ENCODE peak calls at places on chromosome 3, in five cellular contexts. One of them, this sample, is unnamed.

GRCh38 chr3:72376917-72377710 is 471.1 kb downstream of the SHQ1 start:
- DNase-seq in iPS DF 6.9: no peak
- DNase-seq in heart left ventricle: no peak
- DNase-seq in brain microvascular endothelial cell: no peak
- DNase-seq in GM23248: no peak
- DNase-seq in this sample: no peak

GRCh38 chr3:148459931-148460513 is 237.7 kb upstream of the AGTR1 start:
- DNase-seq in brain microvascular endothelial cell: no peak
- DNase-seq in iPS DF 6.9: no peak
- DNase-seq in heart left ventricle: no peak
- DNase-seq in GM23248: peak; percentile 47
- DNase-seq in this sample: no peak

GRCh38 chr3:157388976-157389375 is 47.7 kb upstream of the PTX3 start:
- DNase-seq in brain microvascular endothelial cell: no peak
- DNase-seq in heart left ventricle: no peak
- DNase-seq in iPS DF 6.9: no peak
- DNase-seq in GM23248: peak; percentile 53
- DNase-seq in this sample: no peak

GRCh38 chr3:36362973-36363372 is 17.3 kb upstream of the STAC start:
- DNase-seq in GM23248: peak; percentile 79
- DNase-seq in heart left ventricle: no peak
- DNase-seq in brain microvascular endothelial cell: peak; percentile 72
- DNase-seq in iPS DF 6.9: no peak
- DNase-seq in this sample: no peak

GRCh38 chr3:33388374-33389100 is 51.7 kb downstream of the UBP1 start:
- DNase-seq in GM23248: no peak
- DNase-seq in heart left ventricle: no peak
- DNase-seq in iPS DF 6.9: no peak
- DNase-seq in brain microvascular endothelial cell: no peak
- DNase-seq in this sample: no peak

GRCh38 chr3:13343601-13344000 is 76.5 kb downstream of the NUP210 start:
- DNase-seq in heart left ventricle: no peak
- DNase-seq in iPS DF 6.9: no peak
- DNase-seq in brain microvascular endothelial cell: no peak
- DNase-seq in GM23248: no peak
- DNase-seq in this sample: no peak

GRCh38 chr3:120559228-120560061 is 36.7 kb upstream of the NDUFB4 start:
- DNase-seq in GM23248: peak; percentile 89
- DNase-seq in iPS DF 6.9: no peak
- DNase-seq in brain microvascular endothelial cell: peak; percentile 68
- DNase-seq in heart left ventricle: peak; percentile 49
- DNase-seq in this sample: no peak

GRCh38 chr3:11764931-11765363 is 81.7 kb downstream of the TAMM41 start:
- DNase-seq in iPS DF 6.9: no peak
- DNase-seq in brain microvascular endothelial cell: peak; percentile 65
- DNase-seq in GM23248: peak; percentile 82
- DNase-seq in heart left ventricle: no peak
- DNase-seq in this sample: no peak

GRCh38 chr3:82163907-82164520 is 402.6 kb upstream of the GBE1 start:
- DNase-seq in heart left ventricle: no peak
- DNase-seq in GM23248: peak; percentile 42
- DNase-seq in iPS DF 6.9: no peak
- DNase-seq in brain microvascular endothelial cell: no peak
- DNase-seq in this sample: no peak

GRCh38 chr3:86161493-86161892 is 829.5 kb downstream of the VGLL3 start:
- DNase-seq in iPS DF 6.9: no peak
- DNase-seq in brain microvascular endothelial cell: no peak
- DNase-seq in heart left ventricle: no peak
- DNase-seq in GM23248: no peak
- DNase-seq in this sample: no peak

GRCh38 chr3:135559802-135560201 is 405.7 kb upstream of the PPP2R3A start:
- DNase-seq in heart left ventricle: no peak
- DNase-seq in brain microvascular endothelial cell: no peak
- DNase-seq in GM23248: no peak
- DNase-seq in iPS DF 6.9: no peak
- DNase-seq in this sample: no peak

GRCh38 chr3:11091088-11091590 is 63.2 kb upstream of the HRH1 start:
- DNase-seq in GM23248: peak; percentile 53
- DNase-seq in brain microvascular endothelial cell: no peak
- DNase-seq in heart left ventricle: no peak
- DNase-seq in iPS DF 6.9: no peak
- DNase-seq in this sample: no peak

GRCh38 chr3:149480326-149481017 is 6.0 kb downstream of the TM4SF4 start:
- DNase-seq in heart left ventricle: peak; percentile 81
- DNase-seq in GM23248: peak; percentile 84
- DNase-seq in iPS DF 6.9: peak; percentile 81
- DNase-seq in brain microvascular endothelial cell: peak; percentile 92
- DNase-seq in this sample: peak; percentile 88

GRCh38 chr3:192054881-192055280 is 593.9 kb downstream of the PYDC2 start:
- DNase-seq in heart left ventricle: no peak
- DNase-seq in iPS DF 6.9: no peak
- DNase-seq in brain microvascular endothelial cell: no peak
- DNase-seq in GM23248: no peak
- DNase-seq in this sample: no peak

GRCh38 chr3:484302-484701 is 287.7 kb downstream of the CHL1 start:
- DNase-seq in iPS DF 6.9: no peak
- DNase-seq in heart left ventricle: no peak
- DNase-seq in brain microvascular endothelial cell: no peak
- DNase-seq in GM23248: no peak
- DNase-seq in this sample: no peak

GRCh38 chr3:109445210-109445609 is 107.9 kb upstream of the DPPA4 start:
- DNase-seq in iPS DF 6.9: no peak
- DNase-seq in heart left ventricle: no peak
- DNase-seq in GM23248: no peak
- DNase-seq in brain microvascular endothelial cell: no peak
- DNase-seq in this sample: no peak

GRCh38 chr3:186633481-186633880 is 6.7 kb upstream of the FETUB start:
- DNase-seq in iPS DF 6.9: no peak
- DNase-seq in heart left ventricle: no peak
- DNase-seq in GM23248: no peak
- DNase-seq in brain microvascular endothelial cell: no peak
- DNase-seq in this sample: no peak

GRCh38 chr3:126287536-126288181 is 69.5 kb downstream of the KLF15 start:
- DNase-seq in heart left ventricle: peak; percentile 69
- DNase-seq in iPS DF 6.9: no peak
- DNase-seq in GM23248: peak; percentile 84
- DNase-seq in brain microvascular endothelial cell: peak; percentile 34
- DNase-seq in this sample: peak; percentile 75

GRCh38 chr3:195143221-195143620 is 127.7 kb downstream of the XXYLT1 start:
- DNase-seq in iPS DF 6.9: no peak
- DNase-seq in heart left ventricle: no peak
- DNase-seq in GM23248: no peak
- DNase-seq in brain microvascular endothelial cell: no peak
- DNase-seq in this sample: no peak

GRCh38 chr3:78116874-78117273 is 1077.0 kb downstream of the ROBO2 start:
- DNase-seq in iPS DF 6.9: no peak
- DNase-seq in heart left ventricle: no peak
- DNase-seq in brain microvascular endothelial cell: peak; percentile 69
- DNase-seq in GM23248: no peak
- DNase-seq in this sample: no peak

GRCh38 chr3:123328851-123329635 is 119.8 kb downstream of the ADCY5 start:
- DNase-seq in brain microvascular endothelial cell: peak; percentile 55
- DNase-seq in heart left ventricle: peak; percentile 82
- DNase-seq in iPS DF 6.9: peak; percentile 43
- DNase-seq in GM23248: peak; percentile 69
- DNase-seq in this sample: peak; percentile 85

DNA sequence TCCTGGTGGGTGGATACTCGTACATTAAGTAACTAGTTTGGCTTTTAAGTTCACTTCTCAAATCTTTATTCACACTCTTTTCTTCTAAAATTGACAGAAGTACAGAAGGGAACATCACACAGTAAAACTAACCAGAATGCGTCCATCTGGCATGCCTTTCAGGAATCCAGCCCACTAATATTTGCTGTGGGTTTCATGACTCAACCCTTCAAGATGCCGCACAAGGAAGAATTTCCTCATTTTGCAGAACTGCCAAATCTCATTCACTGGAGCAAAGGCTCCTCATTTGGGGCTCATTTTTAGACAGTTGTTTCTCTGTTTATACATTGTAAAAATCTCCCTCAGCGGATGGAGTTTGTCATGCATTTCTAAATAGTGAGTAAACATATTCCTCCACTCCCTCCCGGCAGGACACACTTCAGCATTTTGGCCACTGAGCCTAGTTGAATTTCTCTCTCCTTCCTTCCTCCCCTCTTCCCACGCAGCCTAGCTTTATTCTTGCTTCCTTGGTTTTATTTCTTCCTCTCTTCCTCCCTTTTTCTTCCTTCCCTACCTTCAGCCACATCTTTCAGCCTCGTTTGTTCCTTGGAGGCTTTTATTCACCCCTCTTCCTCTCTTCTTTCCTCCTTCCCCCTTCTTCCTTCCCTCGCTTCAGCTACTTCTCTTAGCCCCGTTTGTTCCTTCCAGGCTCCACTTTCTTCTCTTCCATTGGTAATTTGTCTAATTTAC is 419.3 kb upstream of the NAALADL2 start:
- DNase-seq in heart left ventricle: peak; percentile 24
- DNase-seq in iPS DF 6.9: no peak
- DNase-seq in GM23248: peak; percentile 97
- DNase-seq in brain microvascular endothelial cell: peak; percentile 88
- DNase-seq in this sample: peak; percentile 26
- H3K4me3 ChIP-seq in heart left ventricle: peak overlapping the region; percentile 84
- H3K4me3 ChIP-seq in iPS DF 6.9: no peak overlapping the region
- H3K4me3 ChIP-seq in GM23248: peak overlapping the region; percentile 89
- H3K4me3 ChIP-seq in brain microvascular endothelial cell: peak overlapping the region; percentile 72
- H3K4me3 ChIP-seq in this sample: peak overlapping the region; percentile 70

GRCh38 chr3:31635586-31635985 is 102.9 kb downstream of the STT3B start:
- DNase-seq in heart left ventricle: no peak
- DNase-seq in iPS DF 6.9: no peak
- DNase-seq in GM23248: peak; percentile 18
- DNase-seq in brain microvascular endothelial cell: no peak
- DNase-seq in this sample: no peak
- H3K27ac ChIP-seq in heart left ventricle: no peak overlapping the region
- H3K27ac ChIP-seq in iPS DF 6.9: no peak overlapping the region
- H3K27ac ChIP-seq in GM23248: peak overlapping the region; percentile 75
- H3K27ac ChIP-seq in brain microvascular endothelial cell: no peak overlapping the region
- H3K27ac ChIP-seq in this sample: no peak overlapping the region

GRCh38 chr3:54633444-54634121 is 294.3 kb downstream of the LRTM1 start:
- DNase-seq in GM23248: no peak
- DNase-seq in heart left ventricle: no peak
- DNase-seq in iPS DF 6.9: no peak
- DNase-seq in brain microvascular endothelial cell: no peak
- DNase-seq in this sample: no peak
- H3K4me3 ChIP-seq in GM23248: no peak overlapping the region
- H3K4me3 ChIP-seq in heart left ventricle: no peak overlapping the region
- H3K4me3 ChIP-seq in iPS DF 6.9: no peak overlapping the region
- H3K4me3 ChIP-seq in brain microvascular endothelial cell: no peak overlapping the region
- H3K4me3 ChIP-seq in this sample: no peak overlapping the region

DNA sequence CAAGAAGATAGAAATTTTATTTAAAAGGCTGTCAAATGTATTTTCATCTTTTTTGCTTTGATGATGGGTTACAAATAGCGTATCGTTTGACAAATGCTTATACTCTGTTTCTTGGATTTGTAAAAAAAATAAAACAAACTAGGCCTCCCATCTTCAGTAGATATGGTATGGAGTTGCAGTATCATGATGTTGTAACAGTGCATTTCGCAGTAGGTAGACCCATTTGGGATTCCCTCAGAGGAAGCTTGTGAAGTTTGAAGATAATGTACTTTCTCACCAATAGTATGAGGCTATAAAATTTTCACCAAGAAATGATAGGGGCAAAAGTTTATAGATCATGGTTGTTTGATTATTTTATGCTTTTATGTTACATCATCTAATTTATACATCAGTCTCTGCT is 10.7 kb downstream of the MBNL1 start:
- DNase-seq in heart left ventricle: no peak
- DNase-seq in GM23248: no peak
- DNase-seq in brain microvascular endothelial cell: no peak
- DNase-seq in iPS DF 6.9: no peak
- DNase-seq in this sample: no peak
- H3K27ac ChIP-seq in heart left ventricle: no peak overlapping the region
- H3K27ac ChIP-seq in GM23248: no peak overlapping the region
- H3K27ac ChIP-seq in brain microvascular endothelial cell: no peak overlapping the region
- H3K27ac ChIP-seq in iPS DF 6.9: no peak overlapping the region
- H3K27ac ChIP-seq in this sample: peak overlapping the region; percentile 26

GRCh38 chr3:193439423-193439822 is 60.9 kb upstream of the ATP13A5 start:
- DNase-seq in heart left ventricle: no peak
- DNase-seq in GM23248: no peak
- DNase-seq in iPS DF 6.9: no peak
- DNase-seq in brain microvascular endothelial cell: no peak
- DNase-seq in this sample: no peak
- H3K4me3 ChIP-seq in heart left ventricle: no peak overlapping the region
- H3K4me3 ChIP-seq in GM23248: no peak overlapping the region
- H3K4me3 ChIP-seq in iPS DF 6.9: no peak overlapping the region
- H3K4me3 ChIP-seq in brain microvascular endothelial cell: no peak overlapping the region
- H3K4me3 ChIP-seq in this sample: no peak overlapping the region

DNA sequence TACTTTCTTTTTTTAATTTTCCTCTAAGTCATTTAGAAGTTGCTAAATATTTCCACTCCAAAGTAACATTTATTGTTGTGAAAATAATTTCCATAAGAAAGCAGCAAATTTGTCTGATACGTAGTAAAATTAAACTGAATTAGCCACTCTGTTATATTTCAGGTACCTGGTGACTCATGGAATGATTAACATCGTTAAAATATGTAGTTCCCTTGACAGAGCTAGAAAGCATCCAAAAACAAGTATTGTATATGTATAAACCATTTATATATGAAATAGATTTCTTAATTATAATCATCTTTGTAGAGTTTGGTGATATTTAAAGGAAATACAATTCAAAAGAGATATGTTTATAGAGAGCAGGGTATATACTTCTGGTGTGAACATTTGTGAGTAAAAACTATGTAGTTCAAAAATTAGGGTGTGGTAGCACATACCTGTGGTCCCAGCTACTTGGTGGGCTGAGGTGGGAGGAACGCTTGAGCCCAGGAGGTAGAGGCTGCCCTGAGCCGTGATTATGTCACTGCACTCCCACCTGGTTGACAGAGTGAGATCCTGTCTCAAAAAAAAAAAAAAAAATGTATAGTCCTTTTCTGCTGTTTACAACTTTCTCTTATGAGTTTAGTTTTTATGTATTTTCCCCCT is 36.6 kb downstream of the ATP11B start:
- DNase-seq in heart left ventricle: no peak
- DNase-seq in iPS DF 6.9: no peak
- DNase-seq in GM23248: no peak
- DNase-seq in brain microvascular endothelial cell: no peak
- DNase-seq in this sample: no peak
- H3K27ac ChIP-seq in heart left ventricle: no peak overlapping the region
- H3K27ac ChIP-seq in iPS DF 6.9: no peak overlapping the region
- H3K27ac ChIP-seq in GM23248: no peak overlapping the region
- H3K27ac ChIP-seq in brain microvascular endothelial cell: no peak overlapping the region
- H3K27ac ChIP-seq in this sample: no peak overlapping the region

GRCh38 chr3:39104961-39105686 is 2.3 kb downstream of the GORASP1 start:
- DNase-seq in iPS DF 6.9: no peak
- DNase-seq in GM23248: peak; percentile 14
- DNase-seq in brain microvascular endothelial cell: no peak
- DNase-seq in heart left ventricle: no peak
- DNase-seq in this sample: no peak

GRCh38 chr3:39107056-39107873 is at the start of the genes GORASP1 and TTC21A:
- DNase-seq in brain microvascular endothelial cell: peak; percentile 89
- DNase-seq in GM23248: peak; percentile 97
- DNase-seq in heart left ventricle: peak; percentile 91
- DNase-seq in iPS DF 6.9: peak; percentile 58
- DNase-seq in this sample: peak; percentile 89

GRCh38 chr3:39103791-39104552 is 3.5 kb downstream of the GORASP1 start:
- DNase-seq in heart left ventricle: no peak
- DNase-seq in brain microvascular endothelial cell: no peak
- DNase-seq in iPS DF 6.9: no peak
- DNase-seq in GM23248: no peak
- DNase-seq in this sample: no peak

GRCh38 chr3:39106281-39107055 is 959 bp downstream of the GORASP1 start:
- DNase-seq in GM23248: peak; percentile 75
- DNase-seq in iPS DF 6.9: no peak
- DNase-seq in heart left ventricle: no peak
- DNase-seq in brain microvascular endothelial cell: peak; percentile 22
- DNase-seq in this sample: no peak

GRCh38 chr3:39105687-39106063 is 1.8 kb downstream of the GORASP1 start:
- DNase-seq in GM23248: no peak
- DNase-seq in heart left ventricle: no peak
- DNase-seq in brain microvascular endothelial cell: no peak
- DNase-seq in iPS DF 6.9: no peak
- DNase-seq in this sample: no peak
- H3K4me3 ChIP-seq in GM23248: peak overlapping the region; percentile 88
- H3K4me3 ChIP-seq in heart left ventricle: peak overlapping the region; percentile 99
- H3K4me3 ChIP-seq in brain microvascular endothelial cell: no peak overlapping the region
- H3K4me3 ChIP-seq in iPS DF 6.9: no peak overlapping the region
- H3K4me3 ChIP-seq in this sample: peak overlapping the region; percentile 92